ENCODE peak calls at places on chromosomes 1 and 21, in four cellular contexts. X is AG04449; H is GM23248; C is activated CD4-positive, alpha-beta T cell treated with anti-CD3 and anti-CD28 coated beads, Interleukin-2, amount 50 U/mL, for 1 hour. N is an unnamed sample.

GRCh38 chr1:32924881-32925344 is 23.7 kb upstream of the TMEM54 start:
- DNase-seq in X (no peak), H (no peak), C (no peak), N (no peak)

GRCh38 chr1:3192359-3192758 is 123.4 kb downstream of the PRDM16 start:
- DNase-seq in X (no peak), H (no peak), C (no peak), N (no peak)

GRCh38 chr1:94281361-94282142 is 44.2 kb upstream of the ARHGAP29 start:
- DNase-seq in X (no peak), H (no peak), C (no peak), N (peak; percentile 38)

GRCh38 chr1:183884512-183884911 is 79.6 kb downstream of the RGL1 start:
- DNase-seq in X (no peak), H (no peak), C (no peak), N (no peak)

GRCh38 chr1:94411217-94411616 is 7.0 kb upstream of the ABCD3 start:
- DNase-seq in X (no peak), H (peak; percentile 16), C (no peak), N (no peak)

GRCh38 chr1:1142844-1143243 is 27.0 kb upstream of the C1orf159 start:
- DNase-seq in X (no peak), H (no peak), C (no peak), N (no peak)

GRCh38 chr1:224459051-224459450 is 24.5 kb upstream of the WDR26 start:
- DNase-seq in X (no peak), H (no peak), C (no peak), N (no peak)

GRCh38 chr1:146032613-146033219 is 11.2 kb upstream of the HJV start:
- DNase-seq in X (no peak), H (peak; percentile 70), C (no peak), N (peak; percentile 27)

GRCh38 chr1:244356371-244356770 is 95.3 kb downstream of the ADSS2 start:
- DNase-seq in X (no peak), H (no peak), C (no peak), N (no peak)

GRCh38 chr1:24151175-24151533 is 8.2 kb upstream of the IL22RA1 start:
- DNase-seq in X (no peak), H (no peak), C (no peak), N (no peak)

GRCh38 chr1:232655746-232656085 is 25.8 kb upstream of the SIPA1L2 start:
- DNase-seq in X (no peak), H (no peak), C (no peak), N (no peak)

GRCh38 chr1:36199934-36200741 is 24.1 kb upstream of the THRAP3 start:
- DNase-seq in X (no peak), H (peak; percentile 71), C (no peak), N (no peak)

GRCh38 chr1:36253463-36253862 is 29.2 kb downstream of the THRAP3 start:
- DNase-seq in X (no peak), H (peak; percentile 81), C (no peak), N (peak; percentile 19)

GRCh38 chr1:94258873-94259331 is 21.5 kb upstream of the ARHGAP29 start:
- DNase-seq in X (peak; percentile 61), H (peak; percentile 93), C (no peak), N (peak; percentile 90)

GRCh38 chr1:48947761-48948537 is 171.3 kb upstream of the BEND5 start:
- DNase-seq in X (no peak), H (peak; percentile 53), C (no peak), N (no peak)

GRCh38 chr1:88333301-88333700 is 350.8 kb upstream of the PKN2 start:
- DNase-seq in X (no peak), H (no peak), C (no peak), N (no peak)

GRCh38 chr1:15756143-15757015 is 2.2 kb upstream of the FBLIM1 start:
- DNase-seq in X (no peak), H (peak; percentile 44), C (no peak), N (no peak)

GRCh38 chr1:56816909-56817308 is 2.3 kb downstream of the FYB2 start:
- DNase-seq in X (no peak), H (no peak), C (no peak), N (no peak)

GRCh38 chr1:226063362-226064167 is 1.0 kb downstream of the H3-3A start:
- DNase-seq in X (no peak), H (peak; percentile 74), C (peak; percentile 33), N (peak; percentile 50)

GRCh38 chr21:39799178-39799577 is 54.2 kb downstream of the IGSF5 start:
- DNase-seq in X (no peak), H (no peak), C (no peak), N (no peak)

N was measured in Daoy.